ENCODE peak calls at places on chromosome 5, in eight cellular contexts. E is EL; M is cardiac muscle cell; J is LoVo; L is HS-5; F is mesenteric fat pad; H is stimulated activated CD8-positive, alpha-beta memory T cell treated with anti-CD3 and anti-CD28 coated beads, Interleukin-4, amount 100 ng/mL, for 1 hour; U is nucleus accumbens. K is an unnamed sample.

GRCh38 chr5:111774525-111774924 is 17.5 kb upstream of the NREP start:
- DNase-seq in M (peak; percentile 67), L (no peak), J (peak; percentile 32), E (peak; percentile 62), U (no peak), F (no peak), H (no peak), K (no peak)

GRCh38 chr5:43192558-43193170 is 639 bp downstream of the NIM1K start:
- DNase-seq in U (peak; percentile 60), F (no peak), J (no peak), M (peak; percentile 32), L (no peak), H (no peak), E (peak; percentile 50), K (peak; percentile 3)

GRCh38 chr5:165805756-165806155 is 2300.3 kb downstream of the MAT2B start:
- DNase-seq in F (no peak), E (no peak), L (no peak), J (no peak), M (peak; percentile 21), H (no peak), U (no peak), K (no peak)

GRCh38 chr5:147234098-147234824 is 565 bp upstream of the STK32A start:
- DNase-seq in E (no peak), J (no peak), U (no peak), F (no peak), H (no peak), L (no peak), M (no peak), K (no peak)

GRCh38 chr5:87770601-87771121 is 357.9 kb upstream of the CCNH start:
- DNase-seq in L (no peak), U (peak; percentile 40), E (no peak), F (peak; percentile 76), M (no peak), J (no peak), H (no peak), K (no peak)

GRCh38 chr5:191036-191948 is at the start of gene LRRC14B:
- DNase-seq in F (no peak), H (no peak), J (no peak), U (no peak), L (no peak), E (no peak), M (peak; percentile 57), K (peak; percentile 31)

GRCh38 chr5:15383469-15383868 is 116.5 kb upstream of the FBXL7 start:
- DNase-seq in J (no peak), F (no peak), U (no peak), M (peak; percentile 13), L (no peak), E (peak; percentile 10), H (no peak), K (no peak)

GRCh38 chr5:15694694-15695093 is 194.7 kb downstream of the FBXL7 start:
- DNase-seq in M (no peak), J (no peak), H (no peak), E (peak; percentile 18), L (no peak), F (no peak), U (no peak), K (no peak)

GRCh38 chr5:138762110-138762509 is 8.9 kb downstream of the CTNNA1 start:
- DNase-seq in U (no peak), J (no peak), F (no peak), L (no peak), H (no peak), E (no peak), M (no peak), K (no peak)

GRCh38 chr5:175880213-175880612 is 8.8 kb downstream of the CPLX2 start:
- DNase-seq in F (no peak), E (no peak), H (no peak), L (no peak), U (no peak), J (no peak), M (no peak), K (no peak)

GRCh38 chr5:173396311-173396993 is 68.2 kb upstream of the STC2 start:
- DNase-seq in J (no peak), M (peak; percentile 18), L (no peak), H (no peak), F (no peak), U (no peak), E (peak; percentile 16), K (no peak)

GRCh38 chr5:120919017-120919416 is 454.9 kb downstream of the PRR16 start:
- DNase-seq in E (peak; percentile 1), M (no peak), J (no peak), H (no peak), U (no peak), F (no peak), L (no peak), K (no peak)

GRCh38 chr5:37495210-37495609 is 116.1 kb downstream of the WDR70 start:
- DNase-seq in H (no peak), L (peak; percentile 31), J (no peak), F (no peak), U (no peak), M (no peak), E (peak; percentile 46), K (no peak)

GRCh38 chr5:107571621-107572489 is 98.9 kb downstream of the EFNA5 start:
- DNase-seq in H (peak; percentile 73), U (peak; percentile 70), M (peak; percentile 93), F (peak; percentile 97), J (peak; percentile 92), E (peak; percentile 93), L (peak; percentile 82), K (peak; percentile 59)

GRCh38 chr5:140362875-140363630 is 3.1 kb downstream of the SLC4A9 start:
- DNase-seq in E (peak; percentile 70), L (no peak), M (peak; percentile 86), F (peak; percentile 94), U (peak; percentile 24), H (peak; percentile 72), J (peak; percentile 79), K (peak; percentile 65)

GRCh38 chr5:134552301-134552700 is 26.8 kb downstream of the JADE2 start:
- DNase-seq in E (peak; percentile 96), J (no peak), U (no peak), M (no peak), F (no peak), L (peak; percentile 93), H (no peak), K (no peak)

GRCh38 chr5:20470997-20471396 is 483.0 kb upstream of the CDH18 start:
- DNase-seq in U (no peak), E (no peak), L (no peak), H (no peak), F (no peak), J (no peak), M (no peak), K (no peak)

GRCh38 chr5:142445266-142445665 is 120.4 kb upstream of the SPRY4 start:
- DNase-seq in M (no peak), F (no peak), E (peak; percentile 23), J (no peak), H (no peak), U (no peak), L (no peak), K (no peak)

GRCh38 chr5:175471628-175472027 is 6.7 kb upstream of the SFXN1 start:
- DNase-seq in F (no peak), J (no peak), E (no peak), M (no peak), H (no peak), L (no peak), U (no peak), K (no peak)

GRCh38 chr5:39016587-39017275 is 57.5 kb downstream of the RICTOR start:
- DNase-seq in M (no peak), L (no peak), U (no peak), H (no peak), F (no peak), J (no peak), E (peak; percentile 45), K (no peak)

GRCh38 chr5:54007822-54008777 is 302.3 kb downstream of the ARL15 start:
- DNase-seq in E (peak; percentile 38), L (no peak), M (peak; percentile 15), H (no peak), J (no peak), U (no peak), F (no peak), K (no peak)

GRCh38 chr5:82356808-82357671 is 78.9 kb upstream of the RPS23 start:
- DNase-seq in J (peak; percentile 84), U (no peak), M (no peak), E (peak; percentile 84), F (no peak), H (peak; percentile 30), L (peak; percentile 74), K (peak; percentile 69)

GRCh38 chr5:73066466-73066865 is 53.9 kb upstream of the TMEM171 start:
- DNase-seq in L (peak; percentile 67), F (no peak), H (no peak), J (no peak), U (no peak), M (no peak), E (peak; percentile 81), K (peak; percentile 5)

GRCh38 chr5:32136342-32136741 is 37.8 kb downstream of the GOLPH3 start:
- DNase-seq in L (no peak), H (no peak), E (no peak), M (no peak), F (no peak), U (no peak), J (no peak), K (no peak)

GRCh38 chr5:112227911-112228631 is 191.0 kb downstream of the EPB41L4A start:
- DNase-seq in J (no peak), L (no peak), F (no peak), U (no peak), H (no peak), M (peak; percentile 54), E (no peak), K (no peak)

GRCh38 chr5:133423618-133424282 is 188.6 kb downstream of the FSTL4 start:
- DNase-seq in E (peak; percentile 38), F (no peak), H (peak; percentile 32), U (peak; percentile 14), L (peak; percentile 23), J (peak; percentile 64), M (peak; percentile 78), K (peak; percentile 51)

GRCh38 chr5:123035950-123036390 is 555 bp downstream of the PPIC start:
- DNase-seq in J (peak; percentile 45), L (no peak), H (no peak), F (no peak), U (no peak), M (peak; percentile 80), E (peak; percentile 63), K (no peak)

GRCh38 chr5:134649163-134649916 is 755 bp downstream of the SEC24A start:
- DNase-seq in J (no peak), F (peak; percentile 91), L (no peak), H (no peak), M (no peak), E (peak; percentile 26), U (no peak), K (peak; percentile 11)

GRCh38 chr5:61327761-61328753 is 4.0 kb upstream of the ZSWIM6 start:
- DNase-seq in M (no peak), E (peak; percentile 84), H (no peak), F (no peak), J (no peak), U (no peak), L (peak; percentile 82), K (no peak)

GRCh38 chr5:168073991-168074800 is 217.2 kb upstream of the WWC1 start:
- DNase-seq in H (no peak), L (no peak), M (no peak), E (no peak), F (no peak), U (no peak), J (no peak), K (no peak)

GRCh38 chr5:151184316-151185042 is 26.9 kb upstream of the ANXA6 start:
- DNase-seq in F (peak; percentile 2), H (no peak), L (no peak), M (no peak), U (no peak), E (no peak), J (no peak), K (no peak)

GRCh38 chr5:141617682-141618029 is 1.1 kb downstream of the DIAPH1 start:
- DNase-seq in H (no peak), M (no peak), E (no peak), F (no peak), L (no peak), U (no peak), J (no peak), K (no peak)

GRCh38 chr5:32842798-32843531 is 131.8 kb downstream of the NPR3 start:
- DNase-seq in J (no peak), U (no peak), L (no peak), H (no peak), M (no peak), F (no peak), E (no peak), K (no peak)

GRCh38 chr5:158857376-158857775 is 242.3 kb downstream of the EBF1 start:
- DNase-seq in H (no peak), F (no peak), E (no peak), M (peak; percentile 25), J (no peak), L (no peak), U (no peak), K (no peak)

K was measured in naive thymus-derived CD8-positive, alpha-beta T cell.